ENCODE peak calls at places on chromosomes 11 and 22, in five cellular contexts. O is sigmoid colon, X is lower leg skin, S is progenitor cell of endocrine pancreas, T is lung. Z is an unnamed sample.

GRCh38 chr11:87445002-87445401 is 407.3 kb downstream of the TMEM135 start:
- DNase-seq in S (no peak), T (no peak), X (no peak), O (no peak), Z (no peak)

GRCh38 chr22:26534166-26534855 is 22.0 kb upstream of the TFIP11 start:
- DNase-seq in T (no peak), O (no peak), X (no peak), S (no peak), Z (no peak)

GRCh38 chr22:48564995-48565394 is 1262.7 kb downstream of the BRD1 start:
- DNase-seq in X (no peak), S (no peak), O (no peak), T (no peak), Z (no peak)

GRCh38 chr11:116086426-116086825 is 582.2 kb upstream of the CADM1 start:
- DNase-seq in S (no peak), O (no peak), X (no peak), T (no peak), Z (no peak)

GRCh38 chr22:41801147-41801819 is 804 bp downstream of the CCDC134 start:
- DNase-seq in T (no peak), X (no peak), O (no peak), S (no peak), Z (no peak)

GRCh38 chr11:69651834-69652620 is 11.1 kb downstream of the CCND1 start:
- DNase-seq in X (no peak), T (no peak), S (no peak), O (no peak), Z (no peak)

GRCh38 chr11:454043-454442 is 4.0 kb downstream of the PTDSS2 start:
- DNase-seq in X (no peak), T (no peak), O (no peak), S (no peak), Z (no peak)

GRCh38 chr11:63490551-63491239 is at the start of gene PLAAT5:
- DNase-seq in O (peak; percentile 76), X (no peak), T (no peak), S (peak; percentile 37), Z (no peak)

GRCh38 chr22:16962501-16962900 is 45.5 kb downstream of the GAB4 start:
- DNase-seq in S (no peak), X (no peak), T (peak; percentile 20), O (no peak), Z (no peak)

GRCh38 chr11:33479216-33479615 is 221.4 kb downstream of the C11orf91 start:
- DNase-seq in O (no peak), T (no peak), S (no peak), X (no peak), Z (no peak)

GRCh38 chr11:132049205-132049604 is 678.8 kb downstream of the NTM start:
- DNase-seq in T (no peak), O (no peak), S (no peak), X (no peak), Z (no peak)

GRCh38 chr11:68663482-68664010 is 20.8 kb upstream of the GAL start:
- DNase-seq in O (peak; percentile 22), S (no peak), X (no peak), T (no peak), Z (no peak)

DNA sequence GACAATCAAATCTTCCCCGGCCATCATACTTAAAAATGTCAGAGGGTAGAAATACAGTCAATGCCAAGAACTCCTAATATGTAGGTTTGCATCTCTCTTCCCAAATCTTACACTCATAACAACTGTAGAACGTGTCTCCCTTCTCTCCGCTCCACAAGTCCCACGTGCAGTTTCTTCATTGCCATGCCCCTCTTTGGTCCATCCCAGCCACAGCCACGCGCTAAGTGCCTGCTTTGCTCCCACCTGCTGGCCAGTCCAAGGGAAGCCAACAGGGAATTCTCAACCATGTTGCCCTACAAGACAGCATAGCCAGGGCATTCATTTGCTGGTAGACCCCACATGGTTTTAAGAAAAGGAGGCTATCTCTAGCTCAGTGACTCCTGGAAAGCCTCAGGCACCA is 420.6 kb upstream of the ISX start:
- DNase-seq in X (no peak), O (no peak), S (no peak), T (no peak), Z (no peak)
- TF ChIP-seq CTCF in X (no peak), O (no peak), S (no peak), T (no peak), Z (no peak)

GRCh38 chr22:31695423-31695822 is 33.4 kb upstream of the PISD start:
- DNase-seq in T (no peak), O (no peak), S (no peak), X (peak; percentile 53), Z (no peak)

GRCh38 chr22:31691408-31691807 is 29.4 kb upstream of the PISD start:
- DNase-seq in S (no peak), X (no peak), O (no peak), T (no peak), Z (no peak)

GRCh38 chr22:31692186-31692886 is 30.3 kb upstream of the PISD start:
- DNase-seq in X (peak; percentile 36), T (no peak), S (no peak), O (no peak), Z (no peak)
- TF ChIP-seq CTCF in X (no peak), T (no peak), S (no peak), O (no peak), Z (no peak)

GRCh38 chr11:70931430-70931829 is 320.9 kb downstream of the SHANK2 start:
- DNase-seq in S (no peak), X (no peak), T (no peak), O (no peak), Z (no peak)
- TF ChIP-seq CTCF in S (no peak), X (no peak), T (no peak), O (no peak), Z (no peak)

GRCh38 chr11:121553806-121554205 is 101.0 kb upstream of the SORL1-AS1 start:
- DNase-seq in S (no peak), X (no peak), O (no peak), T (no peak), Z (no peak)
- TF ChIP-seq CTCF in S (no peak), X (no peak), O (no peak), T (no peak), Z (no peak)

GRCh38 chr11:57347336-57347735 is 9.2 kb downstream of the P2RX3 start:
- DNase-seq in S (no peak), O (no peak), T (no peak), X (no peak), Z (no peak)

GRCh38 chr11:57342702-57343101 is 4.5 kb downstream of the P2RX3 start:
- DNase-seq in O (no peak), X (no peak), S (no peak), T (no peak), Z (no peak)

GRCh38 chr11:57345555-57346151 is 7.5 kb downstream of the P2RX3 start:
- DNase-seq in T (peak; percentile 75), S (peak; percentile 68), X (peak; percentile 92), O (peak; percentile 80), Z (peak; percentile 81)

GRCh38 chr11:57343825-57344224 is 5.7 kb downstream of the P2RX3 start:
- DNase-seq in O (no peak), S (no peak), X (no peak), T (no peak), Z (no peak)

GRCh38 chr11:57344826-57345225 is 6.7 kb downstream of the P2RX3 start:
- DNase-seq in O (no peak), X (no peak), T (no peak), S (no peak), Z (no peak)
- TF ChIP-seq CTCF in O (no peak), X (no peak), T (no peak), S (no peak), Z (no peak)